ENCODE peak calls at places on chromosomes 2 and 18, in eight cellular contexts. I is A549, J is GM23338, R is Panc1, O is GM12878, Z is HepG2, X is HL-60, D is K562. F is an unnamed sample.

GRCh38 chr2:207754498-207755383 is 15.0 kb downstream of the FZD5 start:
- DNase-seq in D (no peak), J (no peak), O (no peak), X (no peak), Z (no peak), I (no peak), R (no peak), F (no peak)

GRCh38 chr2:43727634-43728014 is 46.2 kb upstream of the DYNC2LI1 start:
- DNase-seq in O (no peak), J (no peak), X (no peak), R (no peak), I (no peak), D (no peak), Z (no peak), F (no peak)

GRCh38 chr2:24771905-24772586 is 21.1 kb downstream of the PTRHD1 start:
- DNase-seq in I (no peak), R (no peak), Z (no peak), J (no peak), X (no peak), O (no peak), D (no peak), F (no peak)

GRCh38 chr2:226048625-226049024 is 649.1 kb downstream of the NYAP2 start:
- DNase-seq in R (no peak), I (peak; percentile 10), D (no peak), Z (peak; percentile 9), O (no peak), J (peak; percentile 71), X (no peak), F (peak; percentile 78)

GRCh38 chr2:229344151-229344551 is 73.1 kb upstream of the PID1 start:
- DNase-seq in Z (no peak), R (no peak), J (no peak), I (no peak), D (no peak), O (no peak), X (no peak), F (no peak)

GRCh38 chr2:240925191-240925575 is 19.0 kb downstream of the CROCC2 start:
- DNase-seq in X (no peak), J (no peak), O (no peak), Z (no peak), R (no peak), D (no peak), I (no peak), F (no peak)

GRCh38 chr18:4264347-4264791 is 190.7 kb downstream of the DLGAP1 start:
- DNase-seq in Z (no peak), J (no peak), R (no peak), X (no peak), D (no peak), O (no peak), I (no peak), F (no peak)

GRCh38 chr2:170362895-170363582 is 185.1 kb downstream of the MYO3B start:
- DNase-seq in D (peak; percentile 69), X (no peak), J (no peak), O (no peak), R (no peak), I (no peak), Z (no peak), F (no peak)

GRCh38 chr2:217870528-217871011 is 132.2 kb downstream of the TNS1 start:
- DNase-seq in I (no peak), Z (no peak), D (no peak), X (no peak), R (no peak), J (no peak), O (no peak), F (no peak)

GRCh38 chr2:108987111-108987510 is 1.9 kb downstream of the EDAR start:
- DNase-seq in X (no peak), R (no peak), J (no peak), I (no peak), O (no peak), D (no peak), Z (no peak), F (no peak)

GRCh38 chr18:21406111-21406510 is 164.1 kb downstream of the GREB1L start:
- DNase-seq in R (no peak), O (no peak), Z (no peak), I (no peak), X (no peak), J (no peak), D (no peak), F (no peak)

DNA sequence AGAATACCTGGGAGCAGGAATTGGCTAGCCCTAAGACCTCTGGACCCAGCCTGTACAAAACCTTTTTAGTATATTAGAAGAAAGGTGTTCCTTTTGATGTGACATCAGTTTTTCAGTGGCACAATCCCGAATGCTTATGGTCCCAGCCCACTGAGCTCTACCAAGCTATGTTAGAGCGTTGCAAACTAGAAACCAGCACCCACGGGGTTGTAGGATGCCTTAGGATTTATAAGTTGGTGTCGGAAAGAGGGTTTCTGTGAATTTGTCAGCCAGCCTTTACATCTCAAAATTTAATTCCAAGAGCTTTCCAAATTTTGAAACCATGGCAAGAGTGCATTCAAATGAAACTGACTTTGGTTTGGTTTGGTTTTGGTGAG is 499 bp upstream of the LMAN1 start:
- DNase-seq in D (no peak), Z (no peak), O (no peak), J (no peak), I (no peak), R (no peak), X (no peak), F (no peak)
- TF ChIP-seq REST in D (no peak), Z (no peak), O (no peak), J (no peak), I (no peak), R (no peak), X (no peak), F (no peak)

GRCh38 chr2:47025969-47026610 is 110.5 kb upstream of the MCFD2 start:
- DNase-seq in R (no peak), J (no peak), O (no peak), I (no peak), X (no peak), Z (no peak), D (no peak), F (no peak)

GRCh38 chr2:47029737-47030524 is 114.3 kb upstream of the MCFD2 start:
- DNase-seq in Z (peak; percentile 81), O (no peak), I (peak; percentile 84), J (no peak), D (no peak), R (no peak), X (no peak), F (peak; percentile 53)

GRCh38 chr2:47026738-47027531 is 111.3 kb upstream of the MCFD2 start:
- DNase-seq in X (no peak), I (no peak), J (no peak), R (no peak), D (no peak), O (no peak), Z (no peak), F (no peak)

GRCh38 chr2:47028846-47029560 is 113.4 kb upstream of the MCFD2 start:
- DNase-seq in R (no peak), J (no peak), Z (no peak), X (no peak), I (no peak), D (no peak), O (no peak), F (no peak)

GRCh38 chr2:47028171-47028570 is 112.6 kb upstream of the MCFD2 start:
- DNase-seq in X (no peak), O (no peak), D (no peak), J (no peak), I (no peak), Z (no peak), R (no peak), F (no peak)
- TF ChIP-seq REST in X (no peak), O (no peak), D (no peak), J (no peak), I (no peak), Z (no peak), R (no peak), F (no peak)

GRCh38 chr2:96870631-96871255 is 863 bp upstream of the SEMA4C start:
- DNase-seq in J (peak; percentile 34), Z (no peak), X (no peak), O (no peak), R (no peak), D (peak; percentile 38), I (no peak), F (no peak)

GRCh38 chr2:96867756-96868554 is 1.9 kb downstream of the SEMA4C start:
- DNase-seq in R (no peak), Z (no peak), D (no peak), J (no peak), I (no peak), X (no peak), O (no peak), F (no peak)

GRCh38 chr2:96869824-96870630 is at the start of gene SEMA4C:
- DNase-seq in I (peak; percentile 30), O (no peak), X (no peak), R (no peak), Z (no peak), D (peak; percentile 83), J (peak; percentile 72), F (no peak)

GRCh38 chr2:96868555-96869280 is 1.2 kb downstream of the SEMA4C start:
- DNase-seq in O (peak; percentile 33), Z (peak; percentile 95), X (peak; percentile 70), J (peak; percentile 80), R (no peak), D (peak; percentile 92), I (peak; percentile 89), F (peak; percentile 54)

DNA sequence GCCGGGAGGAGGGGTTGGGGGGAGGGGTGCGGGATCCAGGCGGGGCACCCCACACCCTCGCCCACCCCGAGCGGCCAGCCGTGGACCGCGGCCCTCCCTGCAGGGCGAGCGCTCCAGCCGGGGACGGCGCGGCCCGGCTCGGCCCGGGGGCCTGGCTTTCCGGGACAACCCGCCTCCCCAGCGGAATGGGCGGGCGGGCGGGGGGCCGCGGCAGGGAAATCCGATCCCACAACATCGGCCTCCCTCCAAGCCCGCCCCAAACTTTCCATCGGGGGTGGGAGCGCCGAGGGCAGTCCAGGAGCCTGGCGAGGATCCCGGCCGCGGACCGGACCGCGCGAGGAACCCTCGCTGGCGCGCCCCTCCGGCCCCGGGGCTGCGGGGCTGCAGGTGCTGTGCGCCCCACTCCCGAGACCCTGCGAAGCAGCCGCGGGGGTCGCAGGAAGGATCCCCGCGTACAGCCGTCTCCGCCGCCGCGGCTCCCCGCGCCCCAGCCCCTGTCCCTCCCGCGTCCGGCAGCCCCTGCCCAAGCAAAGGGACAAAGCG is 528 bp downstream of the SEMA4C start:
- DNase-seq in J (peak; percentile 67), I (no peak), Z (peak; percentile 48), D (no peak), R (no peak), O (no peak), X (no peak), F (peak; percentile 19)
- TF ChIP-seq REST in J (no peak), I (no peak), Z (no peak), D (no peak), R (no peak), O (no peak), X (no peak), F (no peak)

DNA sequence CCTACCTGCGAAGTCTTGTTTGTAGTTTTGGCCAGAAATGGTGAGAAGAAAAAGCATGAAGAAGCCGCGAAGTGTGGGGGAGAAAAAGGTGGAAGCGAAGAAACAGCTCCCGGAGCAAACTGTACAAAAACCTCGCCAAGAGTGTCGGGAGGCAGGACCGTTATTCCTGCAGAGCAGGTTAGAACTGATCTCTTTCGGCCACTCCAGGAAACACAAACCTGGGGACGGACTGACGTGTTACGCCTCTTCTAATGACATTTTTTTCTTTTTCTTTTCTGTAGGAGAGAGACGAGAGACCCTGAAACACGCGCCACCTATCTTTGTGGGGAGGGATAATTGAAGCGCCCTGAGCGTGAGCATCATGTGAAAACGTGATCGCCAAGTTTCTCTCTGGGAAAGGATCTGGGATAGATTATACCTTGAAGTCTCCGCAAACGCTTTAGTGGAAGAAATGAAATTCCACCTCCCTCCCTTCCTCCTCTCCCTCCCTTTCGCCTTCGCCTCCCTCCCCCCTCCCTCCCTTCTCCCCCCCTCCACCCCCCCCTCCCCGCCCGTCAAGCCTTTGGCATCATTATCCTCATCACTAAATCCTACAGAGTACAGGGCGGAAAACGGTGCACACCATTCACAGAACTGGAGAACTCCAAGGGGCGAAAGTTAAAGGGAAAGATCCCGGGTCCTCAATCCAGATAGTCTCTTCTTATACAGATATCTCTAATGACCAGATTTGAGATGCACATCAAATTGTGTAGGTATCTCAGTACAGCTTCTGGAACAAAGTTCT is at the start of gene ZEB2:
- DNase-seq in R (no peak), D (peak; percentile 56), J (peak; percentile 72), X (peak; percentile 88), O (no peak), Z (peak; percentile 12), I (peak; percentile 22), F (peak; percentile 19)
- TF ChIP-seq REST in R (no peak), D (no peak), J (no peak), X (peak; percentile 76), O (no peak), Z (no peak), I (no peak), F (no peak)

F was measured in HCT116.